ENCODE peak calls at places on chromosomes 7 and 10, in six cellular contexts. H is heart right ventricle, V is uterus, J is right atrium auricular region, B is BJ, W is GM23248. S is an unnamed sample.

GRCh38 chr10:3783721-3784432 is 1.1 kb downstream of the KLF6 start:
- DNase-seq in H (peak; percentile 81), V (peak; percentile 80), J (no peak), B (no peak), W (peak; percentile 76), S (peak; percentile 80)

GRCh38 chr10:21488246-21488953 is 37.1 kb downstream of the SKIDA1 start:
- DNase-seq in H (no peak), V (no peak), J (no peak), B (no peak), W (no peak), S (no peak)

GRCh38 chr7:84191261-84191660 is 3.3 kb downstream of the SEMA3A start:
- DNase-seq in H (no peak), V (no peak), J (no peak), B (no peak), W (peak; percentile 26), S (no peak)

GRCh38 chr10:31645786-31646185 is 282.8 kb downstream of the ARHGAP12 start:
- DNase-seq in H (no peak), V (no peak), J (no peak), B (no peak), W (peak; percentile 34), S (no peak)

GRCh38 chr7:102728-103127 is 89.6 kb upstream of the FAM20C start:
- DNase-seq in H (no peak), V (no peak), J (no peak), B (peak; percentile 74), W (peak; percentile 39), S (no peak)

GRCh38 chr7:158282461-158283001 is 305.1 kb downstream of the PTPRN2 start:
- DNase-seq in H (no peak), V (no peak), J (no peak), B (no peak), W (no peak), S (no peak)

GRCh38 chr7:604038-604883 is 84.6 kb upstream of the PDGFA start:
- DNase-seq in H (peak; percentile 89), V (peak; percentile 77), J (peak; percentile 94), B (no peak), W (peak; percentile 18), S (peak; percentile 87)

GRCh38 chr7:84393776-84394175 is 199.2 kb upstream of the SEMA3A start:
- DNase-seq in H (no peak), V (no peak), J (no peak), B (no peak), W (peak; percentile 66), S (no peak)

GRCh38 chr10:70053896-70054641 is 1.4 kb downstream of the MACROH2A2 start:
- DNase-seq in H (peak; percentile 9), V (no peak), J (no peak), B (no peak), W (no peak), S (no peak)

GRCh38 chr10:76428541-76429330 is 997.3 kb downstream of the LRMDA start:
- DNase-seq in H (no peak), V (no peak), J (no peak), B (peak; percentile 50), W (peak; percentile 83), S (no peak)

GRCh38 chr10:19968745-19969144 is 152.5 kb downstream of the PLXDC2 start:
- DNase-seq in H (no peak), V (no peak), J (no peak), B (no peak), W (no peak), S (no peak)

GRCh38 chr7:13803134-13803533 is 186.3 kb downstream of the ETV1 start:
- DNase-seq in H (no peak), V (no peak), J (no peak), B (no peak), W (no peak), S (no peak)

GRCh38 chr10:36612436-36612835 is 513.0 kb upstream of the ANKRD30A start:
- DNase-seq in H (no peak), V (no peak), J (no peak), B (no peak), W (no peak), S (no peak)

DNA sequence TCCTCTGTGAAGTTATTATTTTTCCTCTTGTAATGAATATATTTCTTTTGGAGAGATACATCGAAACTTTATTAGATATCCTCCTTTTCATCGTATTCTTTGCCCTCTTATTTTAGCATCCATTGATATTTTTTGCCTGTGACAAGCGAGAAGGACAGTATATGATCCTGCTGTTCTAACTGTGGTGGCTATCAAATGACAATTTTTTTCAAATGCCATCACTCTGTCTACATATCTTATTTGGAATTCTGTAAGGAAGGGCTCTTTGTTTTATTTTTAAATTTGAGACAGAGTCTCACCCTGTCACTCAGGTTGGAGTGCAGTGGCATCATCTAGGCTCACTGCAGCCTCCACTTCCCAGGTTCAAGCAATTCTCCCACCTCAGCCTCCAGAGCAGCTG is 128.5 kb downstream of the LYZL1 start:
- DNase-seq in H (no peak), V (no peak), J (no peak), B (no peak), W (no peak), S (no peak)
- H3K36me3 ChIP-seq in H (peaks cover 60% of the 10 kb centered on the region), V (no peaks in the 10 kb centered on the region), J (peaks cover 24% of the 10 kb centered on the region), B (peaks cover 14% of the 10 kb centered on the region), W (peaks cover 33% of the 10 kb centered on the region), S (no peaks in the 10 kb centered on the region)

GRCh38 chr10:6339891-6340290 is 137.2 kb downstream of the PFKFB3 start:
- DNase-seq in H (no peak), V (no peak), J (no peak), B (no peak), W (no peak), S (no peak)
- H3K36me3 ChIP-seq in H (no peaks in the 10 kb centered on the region), V (no peaks in the 10 kb centered on the region), J (no peaks in the 10 kb centered on the region), B (no peaks in the 10 kb centered on the region), W (no peaks in the 10 kb centered on the region), S (no peaks in the 10 kb centered on the region)

GRCh38 chr10:102657984-102658724 is 13.9 kb downstream of the TRIM8 start:
- DNase-seq in H (peak; percentile 70), V (no peak), J (no peak), B (no peak), W (no peak), S (no peak)
- H3K36me3 ChIP-seq in H (peaks cover 62% of the 10 kb centered on the region), V (no peaks in the 10 kb centered on the region), J (peaks cover 52% of the 10 kb centered on the region), B (peaks cover 44% of the 10 kb centered on the region), W (peaks cover 21% of the 10 kb centered on the region), S (peaks cover 12% of the 10 kb centered on the region)

DNA sequence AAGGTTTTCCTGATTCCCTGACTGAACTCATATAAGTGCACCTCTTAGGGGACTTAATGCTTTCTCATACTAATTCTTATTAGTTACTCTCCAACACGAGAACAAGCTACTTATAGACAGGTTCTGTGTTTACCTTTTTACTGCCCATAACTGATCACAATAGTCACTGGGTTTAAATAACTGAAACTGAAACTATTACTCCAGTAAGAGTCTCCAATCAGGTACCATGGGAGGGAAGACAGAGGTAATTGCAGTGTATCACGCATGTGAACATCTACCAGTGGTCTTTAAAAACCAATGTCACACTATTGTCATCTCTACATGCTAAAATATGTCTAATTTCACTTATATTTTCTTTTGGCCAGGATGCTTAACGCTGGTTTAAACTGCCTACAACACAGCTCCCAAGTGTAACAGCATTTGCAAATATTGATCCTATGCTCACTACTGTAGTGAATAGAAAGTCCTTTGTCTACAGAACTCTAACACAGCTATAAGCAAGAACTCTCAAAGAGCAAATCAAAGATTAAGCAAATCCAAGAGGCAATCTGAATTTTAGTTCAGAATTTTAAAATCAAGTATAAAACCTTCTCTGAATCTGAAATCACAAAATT is 3.6 kb downstream of the GDI2 start:
- DNase-seq in H (no peak), V (no peak), J (no peak), B (no peak), W (no peak), S (no peak)
- H3K36me3 ChIP-seq in H (peaks cover 26% of the 10 kb centered on the region), V (no peaks in the 10 kb centered on the region), J (no peaks in the 10 kb centered on the region), B (peaks cover 4% of the 10 kb centered on the region), W (peaks cover 6% of the 10 kb centered on the region), S (no peaks in the 10 kb centered on the region)

DNA sequence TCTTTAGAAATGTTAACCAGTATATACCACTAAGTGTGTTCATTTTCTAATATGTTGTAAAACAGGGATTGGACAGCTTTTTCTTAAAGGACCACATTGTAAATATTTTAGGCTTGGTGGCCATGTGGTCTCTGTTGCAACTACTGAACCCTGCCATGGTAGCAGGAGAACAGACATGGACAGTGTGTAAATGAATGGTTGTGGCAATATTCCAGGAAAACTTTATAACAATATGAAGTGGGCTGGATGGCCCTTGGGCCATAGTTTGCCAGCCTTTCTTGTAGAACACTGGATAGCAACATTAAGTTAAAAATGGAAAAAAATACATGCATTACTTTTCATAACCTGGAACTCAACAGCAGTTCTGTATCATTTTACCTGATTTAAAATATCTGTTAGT is 61.0 kb downstream of the SND1 start:
- DNase-seq in H (no peak), V (no peak), J (no peak), B (no peak), W (no peak), S (no peak)
- H3K36me3 ChIP-seq in H (peaks cover 71% of the 10 kb centered on the region), V (no peaks in the 10 kb centered on the region), J (peaks cover 11% of the 10 kb centered on the region), B (peaks cover 1% of the 10 kb centered on the region), W (peaks cover 50% of the 10 kb centered on the region), S (peaks cover 3% of the 10 kb centered on the region)

S was measured in naive thymus-derived CD4-positive, alpha-beta T cell.